ENCODE peak calls at places on chromosomes 16 and 17, in six cellular contexts. F is IMR-90, D is DND-41, S is lower lobe of right lung, M is sigmoid colon, U is NB4. K is an unnamed sample.
A peak's percentile ranks its signal among the peaks of the same experiment; 100 is the strongest.

GRCh38 chr16:84741351-84741791 is 41.6 kb downstream of the USP10 start:
- DNase-seq in U (peak; percentile 62), D (no peak), M (no peak), F (peak; percentile 69), S (no peak), K (no peak)

GRCh38 chr16:66266436-66267286 is 99.8 kb upstream of the CDH5 start:
- DNase-seq in M (peak; percentile 86), F (peak; percentile 90), D (no peak), S (peak; percentile 61), U (no peak), K (no peak)

GRCh38 chr16:11232852-11233726 is 22.9 kb downstream of the SOCS1 start:
- DNase-seq in D (peak; percentile 99), U (no peak), M (no peak), F (no peak), S (peak; percentile 80), K (peak; percentile 88)

GRCh38 chr16:66457888-66458287 is 30.8 kb downstream of the BEAN1 start:
- DNase-seq in D (no peak), M (peak; percentile 26), S (no peak), F (peak; percentile 5), U (no peak), K (no peak)

GRCh38 chr17:17055286-17056166 is 13.3 kb downstream of the MPRIP start:
- DNase-seq in M (peak; percentile 64), D (no peak), F (no peak), U (no peak), S (no peak), K (no peak)

GRCh38 chr16:29784157-29784556 is 6.1 kb downstream of the ZG16 start:
- DNase-seq in F (no peak), S (no peak), U (no peak), D (no peak), M (no peak), K (peak; percentile 41)

GRCh38 chr16:84937196-84937935 is 74.0 kb downstream of the ZDHHC7 start:
- DNase-seq in U (no peak), M (no peak), F (no peak), S (no peak), D (no peak), K (no peak)

GRCh38 chr17:40515491-40516041 is 14.1 kb upstream of the TNS4 start:
- DNase-seq in S (no peak), M (peak; percentile 24), D (peak; percentile 81), U (peak; percentile 40), F (no peak), K (no peak)

GRCh38 chr17:41718287-41718645 is 6.1 kb downstream of the GAST start:
- DNase-seq in D (no peak), U (no peak), M (no peak), F (no peak), S (no peak), K (no peak)

GRCh38 chr17:43540821-43541674 is 5.1 kb downstream of the ETV4 start:
- DNase-seq in D (no peak), S (no peak), U (peak; percentile 71), F (no peak), M (no peak), K (no peak)

GRCh38 chr16:3004781-3005284 is 7.9 kb upstream of the CLDN9 start:
- DNase-seq in F (no peak), S (no peak), U (peak; percentile 57), D (no peak), M (no peak), K (no peak)

GRCh38 chr16:82605863-82606620 is 20.7 kb upstream of the CDH13 start:
- DNase-seq in M (no peak), S (no peak), F (no peak), D (no peak), U (no peak), K (no peak)

GRCh38 chr16:22071352-22071923 is 20.9 kb upstream of the VWA3A start:
- DNase-seq in F (no peak), D (no peak), U (no peak), M (no peak), S (no peak), K (no peak)

GRCh38 chr17:67974186-67974585 is 22.1 kb downstream of the C17orf58 start:
- DNase-seq in S (no peak), M (no peak), D (no peak), F (no peak), U (no peak), K (no peak)

GRCh38 chr17:57400648-57401047 is 144.3 kb downstream of the MSI2 start:
- DNase-seq in U (no peak), S (no peak), F (peak; percentile 17), M (no peak), D (no peak), K (no peak)

GRCh38 chr16:67294171-67294757 is 14.9 kb downstream of the PLEKHG4 start:
- DNase-seq in U (no peak), F (no peak), M (no peak), S (peak; percentile 2), D (no peak), K (no peak)

DNA sequence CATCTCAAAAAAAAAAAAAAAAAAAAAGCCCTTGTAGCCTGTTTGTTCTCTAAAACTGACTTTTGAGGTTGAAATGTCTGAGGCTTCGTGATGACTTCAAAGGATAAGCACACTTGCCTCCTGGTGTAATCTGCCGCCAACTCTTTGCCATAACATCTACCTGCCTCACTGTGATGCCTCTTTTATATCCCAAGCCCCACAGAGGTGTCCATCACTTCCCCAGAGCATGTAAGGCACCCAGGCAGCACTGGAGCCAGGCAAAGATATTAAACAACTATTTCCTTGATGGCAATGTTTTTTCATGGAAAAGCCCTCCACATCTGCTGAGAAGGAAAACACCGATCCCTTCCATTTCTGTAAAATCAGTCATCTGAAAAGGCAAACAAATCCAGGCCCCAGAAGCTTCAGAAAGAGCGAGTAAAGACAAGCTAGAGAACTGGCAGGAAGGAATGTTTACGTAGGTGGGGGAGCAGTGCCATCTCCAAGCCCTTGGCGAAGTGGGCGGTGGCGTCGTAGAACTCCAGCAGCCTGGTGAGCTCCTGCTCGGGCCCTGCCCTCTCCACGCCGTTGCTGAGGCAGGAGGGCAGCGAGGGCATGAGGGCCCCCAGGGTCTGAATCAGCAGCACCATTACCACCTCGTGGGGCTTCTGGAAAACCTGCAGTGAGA is 28.6 kb downstream of the COG7 start:
- DNase-seq in D (no peak), M (peak; percentile 89), S (peak; percentile 64), F (peak; percentile 33), U (no peak), K (no peak)
- TF ChIP-seq CTCF in D (no peak), M (no peak), S (no peak), F (no peak), U (no peak), K (no peak)

GRCh38 chr17:9958586-9959281 is 53.7 kb upstream of the RCVRN start:
- DNase-seq in F (no peak), S (no peak), M (no peak), U (no peak), D (no peak), K (no peak)
- H3K4me3 ChIP-seq in F (no peak overlapping the region), S (no peak overlapping the region), M (no peak overlapping the region), U (no peak overlapping the region), D (no peak overlapping the region), K (no peak overlapping the region)

DNA sequence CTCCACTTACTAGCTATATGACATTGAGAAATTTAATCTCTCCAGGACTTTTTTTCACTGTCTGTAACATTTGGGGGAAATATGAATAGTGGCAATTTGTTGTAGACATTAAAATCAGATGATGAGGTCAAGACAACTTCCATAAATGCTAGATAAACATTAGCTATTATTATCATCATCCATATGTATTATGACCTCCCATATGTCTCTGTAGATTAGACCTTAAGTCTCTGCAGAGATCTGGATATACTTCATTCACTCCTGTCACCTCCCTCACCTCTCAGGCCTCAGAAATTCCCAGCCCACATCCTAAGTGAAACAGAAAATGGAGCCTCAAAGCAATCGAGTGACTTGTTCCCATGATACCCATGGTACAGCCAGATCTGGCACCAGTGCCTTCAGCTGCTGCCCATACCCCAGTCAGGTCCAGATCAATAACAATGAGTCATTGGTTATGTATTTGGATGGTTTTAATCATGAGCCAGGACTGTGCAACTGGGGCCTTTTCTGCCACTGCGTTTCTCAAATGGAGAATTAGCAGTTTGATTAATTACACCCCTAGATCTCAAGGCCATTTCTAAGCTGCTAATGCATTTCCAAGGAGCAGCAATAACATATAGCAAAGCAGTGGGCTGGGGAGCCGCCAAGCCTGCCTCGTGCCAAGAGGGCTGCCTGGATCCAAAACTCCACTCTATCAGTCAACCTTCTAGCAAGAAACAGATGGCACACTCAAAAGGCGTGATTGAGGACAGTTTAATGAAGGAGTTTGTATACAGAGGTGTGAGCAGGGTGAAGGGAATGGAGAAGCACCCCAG is 2.6 kb upstream of the FDXR start:
- DNase-seq in F (no peak), D (no peak), U (no peak), M (no peak), S (no peak), K (no peak)
- TF ChIP-seq CTCF in F (no peak), D (no peak), U (no peak), M (no peak), S (no peak), K (no peak)

DNA sequence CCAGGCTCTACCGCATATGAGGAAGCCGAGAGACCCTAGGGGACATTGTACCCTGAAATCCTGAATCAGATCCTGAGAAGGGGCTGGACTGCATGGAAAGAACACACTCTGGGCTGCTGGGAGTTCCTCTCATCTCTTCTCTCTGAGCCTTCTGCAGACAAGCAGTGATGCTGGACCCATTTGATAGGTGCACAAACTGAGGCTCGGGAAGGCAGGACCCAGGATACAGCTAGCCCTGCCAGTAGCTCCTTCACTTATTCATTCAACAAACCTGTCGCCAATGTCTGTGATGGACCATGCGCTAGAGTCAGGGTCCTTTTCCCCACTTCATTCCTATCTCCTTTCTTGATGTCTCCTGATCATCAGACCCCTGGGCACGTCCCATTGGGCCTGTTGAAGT is 1.9 kb downstream of the SBK1 start:
- DNase-seq in S (no peak), F (no peak), U (no peak), D (no peak), M (no peak), K (no peak)
- H3K4me3 ChIP-seq in S (no peak overlapping the region), F (no peak overlapping the region), U (no peak overlapping the region), D (no peak overlapping the region), M (no peak overlapping the region), K (no peak overlapping the region)

GRCh38 chr17:79836952-79837887 is 2.0 kb downstream of the CBX4 start:
- DNase-seq in U (peak; percentile 93), D (peak; percentile 96), S (peak; percentile 94), M (peak; percentile 93), F (peak; percentile 74), K (peak; percentile 90)
- TF ChIP-seq CTCF in U (no peak), D (no peak), S (peak; percentile 34), M (peak; percentile 15), F (no peak), K (no peak)

K was measured in GM12865.